ENCODE peak calls at places on chromosomes 16 and 17, in four cellular contexts. Z is K562, G is H1, Y is GM12878. V is an unnamed sample.

GRCh38 chr16:23518435-23518891 is 8.2 kb upstream of the GGA2 start:
- DNase-seq in G (no peak), Z (peak; percentile 51), Y (no peak), V (no peak)

GRCh38 chr17:6505425-6506142 is 50.8 kb downstream of the PITPNM3 start:
- DNase-seq in Y (no peak), G (no peak), Z (no peak), V (no peak)

GRCh38 chr17:42411905-42412679 is 11.0 kb downstream of the CAVIN1 start:
- DNase-seq in G (no peak), Z (no peak), Y (no peak), V (no peak)

GRCh38 chr17:59373879-59374495 is 42.5 kb downstream of the YPEL2 start:
- DNase-seq in Z (no peak), Y (no peak), G (no peak), V (peak; percentile 58)

GRCh38 chr16:14187517-14188338 is 116.6 kb downstream of the MRTFB start:
- DNase-seq in Z (no peak), G (no peak), Y (no peak), V (no peak)

GRCh38 chr17:77458202-77459017 is 317.6 kb downstream of the SEC14L1 start:
- DNase-seq in Z (no peak), G (no peak), Y (no peak), V (no peak)

GRCh38 chr17:41651625-41652460 is 27.5 kb upstream of the KRT17 start:
- DNase-seq in Y (no peak), Z (no peak), G (no peak), V (no peak)

GRCh38 chr16:10577305-10578202 is 2.8 kb downstream of the EMP2 start:
- DNase-seq in G (no peak), Y (no peak), Z (no peak), V (no peak)

GRCh38 chr16:30615358-30616076 is 5.3 kb upstream of the ZNF689 start:
- DNase-seq in Z (peak; percentile 48), Y (no peak), G (peak; percentile 82), V (no peak)

GRCh38 chr17:81328925-81329278 is 33.8 kb upstream of the SLC38A10 start:
- DNase-seq in G (no peak), Y (no peak), Z (no peak), V (no peak)

GRCh38 chr17:18124346-18125126 is 16.0 kb downstream of the MYO15A start:
- DNase-seq in Z (no peak), Y (no peak), G (no peak), V (no peak)

GRCh38 chr16:79589495-79590134 is 10.9 kb downstream of the MAF start:
- DNase-seq in Y (no peak), Z (no peak), G (no peak), V (no peak)

GRCh38 chr16:50635505-50636392 is 45.4 kb downstream of the SNX20 start:
- DNase-seq in Y (no peak), G (no peak), Z (peak; percentile 38), V (peak; percentile 44)

GRCh38 chr17:58312021-58312630 is 16.5 kb downstream of the TSPOAP1 start:
- DNase-seq in Y (no peak), G (no peak), Z (no peak), V (no peak)

GRCh38 chr16:68373528-68374250 is 62.9 kb downstream of the PRMT7 start:
- DNase-seq in G (no peak), Y (no peak), Z (no peak), V (no peak)

GRCh38 chr16:68375801-68376536 is 65.2 kb downstream of the PRMT7 start:
- DNase-seq in Z (no peak), Y (no peak), G (no peak), V (no peak)

GRCh38 chr16:68376590-68376989 is 65.8 kb downstream of the PRMT7 start:
- DNase-seq in Z (no peak), G (no peak), Y (no peak), V (no peak)

GRCh38 chr16:68374251-68374805 is 63.5 kb downstream of the PRMT7 start:
- DNase-seq in G (no peak), Z (peak; percentile 44), Y (no peak), V (no peak)

GRCh38 chr16:68374961-68375660 is 64.3 kb downstream of the PRMT7 start:
- DNase-seq in Y (no peak), G (no peak), Z (no peak), V (no peak)
- TF ChIP-seq GABPA in Y (no peak), G (no peak), Z (no peak), V (no peak)

DNA sequence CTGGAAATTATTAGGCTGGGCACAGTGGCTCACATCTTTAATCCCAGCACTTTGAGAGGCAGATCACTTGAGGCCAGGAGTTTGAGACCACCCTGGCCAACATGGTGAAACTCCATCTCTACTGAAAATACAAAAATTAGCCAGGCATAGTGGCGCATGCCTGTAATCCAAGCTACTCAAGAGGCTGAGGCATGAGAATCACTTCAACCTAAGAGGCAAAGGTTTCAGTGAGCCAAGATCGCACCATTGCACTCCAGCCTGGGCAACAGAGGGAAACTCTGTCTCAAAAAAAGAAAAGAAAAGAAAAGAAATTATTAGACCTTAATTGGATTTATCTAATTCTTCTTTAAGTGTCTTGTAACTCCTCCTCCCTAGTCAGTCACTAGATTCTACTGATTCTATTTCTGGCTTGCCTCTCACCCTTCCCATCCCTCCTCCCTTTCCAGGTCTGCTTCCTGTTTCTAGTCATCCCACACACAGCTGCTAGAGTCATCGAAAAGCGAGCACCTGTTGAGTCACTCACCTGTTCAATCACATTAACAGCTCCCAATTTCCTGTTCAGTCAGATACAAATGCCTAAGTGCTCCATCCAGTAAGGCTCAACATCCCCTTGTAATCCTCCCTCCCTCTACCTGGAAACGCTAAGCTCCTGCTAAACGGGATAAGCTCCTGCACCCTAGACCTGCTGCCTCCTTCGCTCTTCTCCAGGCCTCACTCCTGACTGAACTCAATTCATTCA is 34.6 kb downstream of the ERN1 start:
- DNase-seq in G (peak; percentile 7), Y (no peak), Z (no peak), V (no peak)
- TF ChIP-seq GABPA in G (no peak), Y (no peak), Z (no peak), V (no peak)

GRCh38 chr16:88454315-88455057 is 1.4 kb downstream of the ZFPM1 start:
- DNase-seq in Z (no peak), Y (no peak), G (no peak), V (no peak)
- TF ChIP-seq GABPA in Z (no peak), Y (no peak), G (no peak), V (no peak)

DNA sequence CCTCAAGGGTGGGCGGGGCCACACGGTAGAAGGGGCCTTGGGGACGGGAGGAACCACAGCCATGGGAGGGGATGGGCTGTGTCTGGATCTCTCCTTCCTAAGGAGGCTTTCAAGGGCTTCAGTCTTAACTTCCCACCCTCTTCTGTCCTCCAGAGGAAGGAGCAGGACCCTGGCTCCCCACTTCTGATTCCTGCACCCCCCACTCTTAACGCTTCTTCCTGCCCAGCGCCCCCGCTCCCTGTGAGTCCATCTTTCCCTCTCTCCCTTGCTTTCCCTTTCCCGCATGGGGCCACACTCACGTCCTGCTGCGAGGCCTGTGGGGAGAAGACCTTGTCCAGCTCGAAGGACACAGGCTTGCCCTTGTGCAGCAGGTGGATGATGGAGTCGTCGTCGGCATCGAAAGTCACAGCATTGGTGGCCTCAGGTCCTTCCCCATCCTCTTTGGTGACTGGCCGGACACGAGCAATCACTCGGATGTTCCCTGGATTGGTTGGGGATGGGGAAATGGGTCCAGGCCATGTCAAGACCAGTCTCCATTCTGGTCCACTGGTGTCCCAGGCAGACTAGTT is 29.7 kb downstream of the KATNB1 start:
- DNase-seq in G (no peak), Y (no peak), Z (no peak), V (no peak)
- TF ChIP-seq GABPA in G (no peak), Y (no peak), Z (no peak), V (no peak)

GRCh38 chr16:89241187-89242003 is 23.9 kb downstream of the ZNF778 start:
- DNase-seq in Y (peak; percentile 57), Z (peak; percentile 86), G (peak; percentile 70), V (peak; percentile 63)
- TF ChIP-seq GABPA in Y (peak; percentile 98), Z (peak; percentile 99), G (peak; percentile 98), V (no peak)

GRCh38 chr16:976389-976931 is 5.1 kb upstream of the SOX8 start:
- DNase-seq in Y (no peak), Z (peak; percentile 21), G (no peak), V (no peak)

GRCh38 chr16:977896-978295 is 3.7 kb upstream of the SOX8 start:
- DNase-seq in G (no peak), Z (no peak), Y (no peak), V (no peak)

GRCh38 chr16:978403-978802 is 3.2 kb upstream of the SOX8 start:
- DNase-seq in Z (no peak), Y (no peak), G (no peak), V (no peak)

GRCh38 chr16:975313-975690 is 4.5 kb upstream of the LMF1 start:
- DNase-seq in G (no peak), Y (no peak), Z (no peak), V (no peak)

DNA sequence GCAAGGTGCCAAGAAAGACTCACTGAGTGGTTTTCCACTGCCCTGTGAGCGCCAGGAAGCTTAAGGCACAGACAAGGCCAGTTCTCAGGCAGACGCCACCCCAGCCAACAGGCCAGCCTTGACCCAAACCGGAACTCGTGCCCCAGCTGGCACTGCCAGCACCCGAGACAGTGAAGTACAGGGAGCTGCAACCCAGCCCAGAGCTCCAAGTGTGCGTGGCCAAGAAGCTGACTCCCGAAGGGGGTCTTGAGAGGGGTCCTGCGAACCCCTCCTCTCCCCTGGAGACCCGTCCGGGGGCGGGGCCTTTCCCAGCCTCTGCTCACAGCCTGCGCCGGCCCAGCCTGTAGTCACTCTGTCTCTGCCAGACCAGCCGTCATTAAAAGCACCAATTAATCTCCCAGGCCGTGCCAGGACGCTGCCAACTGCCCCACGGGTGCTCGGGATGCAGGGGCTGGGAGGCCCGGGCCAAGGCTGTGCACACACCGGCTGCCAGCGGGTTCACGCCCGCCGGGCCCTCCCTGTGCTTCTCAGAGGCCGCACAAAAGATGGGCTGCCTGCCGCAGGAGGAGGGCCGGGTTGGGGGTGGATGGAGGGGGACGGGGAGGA is 4.4 kb upstream of the SOX8 start:
- DNase-seq in G (no peak), Z (no peak), Y (no peak), V (no peak)
- TF ChIP-seq GABPA in G (no peak), Z (no peak), Y (no peak), V (no peak)

GRCh38 chr16:72291121-72291520 is 119.2 kb upstream of the PMFBP1 start:
- DNase-seq in G (no peak), Y (no peak), Z (no peak), V (no peak)
- TF ChIP-seq GABPA in G (no peak), Y (no peak), Z (no peak), V (no peak)

DNA sequence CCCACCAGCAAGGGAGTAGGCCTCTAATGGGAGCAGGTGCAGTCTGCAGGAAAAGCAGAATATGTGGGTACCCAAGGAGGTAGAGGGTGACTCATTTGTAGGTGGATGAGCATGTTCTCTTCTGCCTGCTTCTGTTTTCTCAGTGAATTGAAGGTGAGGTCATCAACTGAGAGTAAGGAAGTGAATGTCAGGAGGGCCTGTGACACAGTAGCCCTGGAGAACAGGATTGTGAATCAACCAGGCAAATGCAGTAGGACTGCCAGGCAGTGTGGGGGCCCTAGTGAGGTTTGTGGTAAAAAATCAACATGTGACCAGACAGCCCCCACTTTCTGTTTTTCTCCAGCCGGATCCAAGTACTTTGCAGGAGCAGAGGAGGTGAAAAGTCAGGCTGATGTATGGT is 150.5 kb upstream of the SOX9 start:
- DNase-seq in G (no peak), Y (no peak), Z (no peak), V (no peak)
- TF ChIP-seq GABPA in G (no peak), Y (no peak), Z (no peak), V (no peak)

GRCh38 chr16:57815987-57816745 is 13.9 kb upstream of the KIFC3 start:
- DNase-seq in Z (peak; percentile 65), G (no peak), Y (no peak), V (peak; percentile 66)
- TF ChIP-seq GABPA in Z (no peak), G (no peak), Y (no peak), V (no peak)

V was measured in HL-60.